ENCODE peak calls at places on chromosomes 12 and 14, in ten cellular contexts. F is GM23248; L is effector memory CD4-positive, alpha-beta T cell; Z is esophagus muscularis mucosa; C is cardiac muscle cell; V is mesendoderm; S is K562; N is left ventricle myocardium inferior; K is CD8-positive, alpha-beta T cell; Y is endodermal cell. T is an unnamed sample.

GRCh38 chr12:124917841-124918621 is 3.6 kb upstream of the UBC start:
- DNase-seq in F (peak; percentile 56), L (no peak), Z (no peak), C (no peak), V (peak; percentile 36), S (no peak), N (no peak), K (no peak), Y (peak; percentile 67), T (no peak)

GRCh38 chr12:93031028-93031427 is 101.9 kb upstream of the EEA1 start:
- DNase-seq in F (no peak), L (no peak), Z (no peak), C (no peak), V (no peak), S (no peak), N (no peak), K (no peak), Y (no peak), T (no peak)

GRCh38 chr14:104177411-104177810 is 39.0 kb downstream of the KIF26A start:
- DNase-seq in F (no peak), L (no peak), Z (no peak), C (no peak), V (no peak), S (peak; percentile 13), N (no peak), K (no peak), Y (no peak), T (no peak)

GRCh38 chr12:11658796-11659195 is 9.3 kb downstream of the ETV6 start:
- DNase-seq in F (peak; percentile 85), L (no peak), Z (no peak), C (peak; percentile 42), V (no peak), S (no peak), N (no peak), K (no peak), Y (peak; percentile 24), T (no peak)

GRCh38 chr14:103578401-103579075 is 15.8 kb downstream of the COA8 start:
- DNase-seq in F (no peak), L (no peak), Z (no peak), C (no peak), V (no peak), S (no peak), N (no peak), K (no peak), Y (no peak), T (no peak)

GRCh38 chr12:14621821-14622220 is 54.1 kb upstream of the PLBD1 start:
- DNase-seq in F (no peak), L (no peak), Z (no peak), C (no peak), V (no peak), S (no peak), N (no peak), K (no peak), Y (no peak), T (no peak)

GRCh38 chr12:122894173-122895121 is 1.5 kb downstream of the VPS37B start:
- DNase-seq in F (peak; percentile 24), L (peak; percentile 13), Z (no peak), C (no peak), V (peak; percentile 56), S (no peak), N (no peak), K (no peak), Y (no peak), T (peak; percentile 68)

GRCh38 chr12:12507121-12507520 is 55.5 kb downstream of the DUSP16 start:
- DNase-seq in F (no peak), L (no peak), Z (no peak), C (no peak), V (no peak), S (no peak), N (no peak), K (no peak), Y (no peak), T (no peak)

GRCh38 chr12:42343721-42344120 is 17.8 kb downstream of the PPHLN1 start:
- DNase-seq in F (no peak), L (no peak), Z (no peak), C (no peak), V (no peak), S (no peak), N (no peak), K (no peak), Y (no peak), T (no peak)

GRCh38 chr14:93133476-93133875 is 17.8 kb upstream of the ITPK1 start:
- DNase-seq in F (peak; percentile 91), L (no peak), Z (no peak), C (peak; percentile 91), V (no peak), S (no peak), N (no peak), K (no peak), Y (no peak), T (no peak)

GRCh38 chr12:70002912-70003255 is 177.9 kb downstream of the MYRFL start:
- DNase-seq in F (no peak), L (no peak), Z (no peak), C (no peak), V (no peak), S (no peak), N (no peak), K (no peak), Y (no peak), T (no peak)

GRCh38 chr12:106062693-106063092 is 76.1 kb downstream of the NUAK1 start:
- DNase-seq in F (no peak), L (no peak), Z (peak; percentile 75), C (no peak), V (peak; percentile 50), S (no peak), N (no peak), K (no peak), Y (no peak), T (no peak)

GRCh38 chr12:95623554-95624170 is 72.4 kb upstream of the USP44 start:
- DNase-seq in F (peak; percentile 89), L (no peak), Z (no peak), C (peak; percentile 93), V (peak; percentile 98), S (peak; percentile 63), N (peak; percentile 66), K (no peak), Y (peak; percentile 98), T (peak; percentile 76)

GRCh38 chr14:70292716-70293115 is 66.8 kb downstream of the COX16 start:
- DNase-seq in F (no peak), L (no peak), Z (no peak), C (no peak), V (no peak), S (no peak), N (no peak), K (no peak), Y (no peak), T (no peak)

GRCh38 chr14:98189077-98189476 is 1082.9 kb downstream of the BCL11B start:
- DNase-seq in F (no peak), L (no peak), Z (no peak), C (no peak), V (no peak), S (no peak), N (no peak), K (no peak), Y (no peak), T (no peak)

GRCh38 chr14:98186140-98186539 is 1085.9 kb downstream of the BCL11B start:
- DNase-seq in F (no peak), L (no peak), Z (no peak), C (no peak), V (no peak), S (no peak), N (no peak), K (no peak), Y (no peak), T (no peak)

GRCh38 chr14:98187302-98187701 is 1084.7 kb downstream of the BCL11B start:
- DNase-seq in F (no peak), L (no peak), Z (no peak), C (no peak), V (no peak), S (no peak), N (no peak), K (no peak), Y (no peak), T (no peak)

GRCh38 chr14:98189944-98190343 is 1082.1 kb downstream of the BCL11B start:
- DNase-seq in F (no peak), L (no peak), Z (no peak), C (no peak), V (no peak), S (no peak), N (no peak), K (no peak), Y (no peak), T (no peak)

GRCh38 chr14:98189521-98189920 is 1082.5 kb downstream of the BCL11B start:
- DNase-seq in F (no peak), L (peak; percentile 12), Z (no peak), C (no peak), V (no peak), S (no peak), N (no peak), K (peak; percentile 58), Y (no peak), T (no peak)
- H3K4me1 ChIP-seq in F (no peaks in the 10 kb centered on the region), L (peaks cover 80% of the 10 kb centered on the region), Z (no peaks in the 10 kb centered on the region), C (no peaks in the 10 kb centered on the region), V (no peaks in the 10 kb centered on the region), S (no peaks in the 10 kb centered on the region), N (no peaks in the 10 kb centered on the region), K (peaks cover 99% of the 10 kb centered on the region), Y (no peaks in the 10 kb centered on the region), T (no peaks in the 10 kb centered on the region)

DNA sequence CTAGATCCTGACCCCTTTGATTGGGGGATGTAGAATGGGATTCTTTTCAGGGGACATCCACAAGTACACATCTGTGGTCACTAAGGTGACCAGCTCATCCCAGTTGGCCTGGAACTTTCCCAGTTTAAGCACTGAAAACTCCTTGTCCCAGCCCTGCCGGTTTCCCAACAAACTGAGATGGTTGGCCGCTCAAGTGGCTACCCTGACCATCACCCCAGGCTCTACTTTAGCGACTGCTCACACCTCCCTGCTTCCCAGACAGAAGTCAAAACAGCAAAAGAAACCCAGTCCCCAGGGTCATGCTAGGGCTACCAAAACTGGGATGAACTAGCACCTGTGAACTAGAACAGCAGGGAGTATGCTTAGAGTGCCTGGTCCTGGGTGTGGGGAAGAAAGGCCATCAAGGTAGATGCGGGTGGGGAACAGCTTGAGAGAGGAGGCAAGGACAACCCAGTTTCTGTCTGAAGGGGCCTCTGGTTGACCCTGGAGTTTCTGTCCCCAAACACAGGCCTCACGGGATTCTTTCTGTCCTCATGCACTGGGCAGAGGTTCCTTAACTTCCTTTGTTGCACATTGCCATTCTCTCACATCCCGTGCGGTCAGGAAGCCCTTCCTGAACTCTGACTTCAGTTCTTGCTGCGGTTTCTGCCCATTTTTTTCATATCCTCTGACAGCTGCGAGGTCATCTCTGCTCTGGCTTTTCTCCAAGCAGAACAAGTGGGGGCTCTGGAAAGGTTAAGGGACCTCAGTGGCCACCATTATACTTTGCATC is 1.6 kb downstream of the LTB4R start:
- DNase-seq in F (no peak), L (no peak), Z (no peak), C (peak; percentile 49), V (no peak), S (no peak), N (no peak), K (peak; percentile 41), Y (no peak), T (no peak)
- H3K4me1 ChIP-seq in F (peaks cover 28% of the 10 kb centered on the region), L (peaks cover 65% of the 10 kb centered on the region), Z (peaks cover 52% of the 10 kb centered on the region), C (no peaks in the 10 kb centered on the region), V (peaks cover 12% of the 10 kb centered on the region), S (peaks cover 30% of the 10 kb centered on the region), N (peaks cover 96% of the 10 kb centered on the region), K (peaks cover 59% of the 10 kb centered on the region), Y (no peaks in the 10 kb centered on the region), T (peaks cover 34% of the 10 kb centered on the region)

GRCh38 chr12:52903285-52903854 is 1.5 kb downstream of the KRT8 start:
- DNase-seq in F (peak; percentile 82), L (peak; percentile 2), Z (no peak), C (peak; percentile 91), V (peak; percentile 91), S (peak; percentile 88), N (peak; percentile 76), K (peak; percentile 30), Y (peak; percentile 96), T (peak; percentile 89)
- H3K4me1 ChIP-seq in F (peaks cover 15% of the 10 kb centered on the region), L (peaks cover 4% of the 10 kb centered on the region), Z (peaks cover 79% of the 10 kb centered on the region), C (peaks cover 29% of the 10 kb centered on the region), V (peaks cover 14% of the 10 kb centered on the region), S (peaks cover 43% of the 10 kb centered on the region), N (peaks cover 11% of the 10 kb centered on the region), K (peaks cover 4% of the 10 kb centered on the region), Y (peaks cover 26% of the 10 kb centered on the region), T (no peaks in the 10 kb centered on the region)

GRCh38 chr14:68811161-68811560 is 18.3 kb upstream of the ZFP36L1 start:
- DNase-seq in F (no peak), L (no peak), Z (no peak), C (no peak), V (no peak), S (no peak), N (no peak), K (no peak), Y (no peak), T (no peak)
- H3K4me1 ChIP-seq in F (peaks cover 41% of the 10 kb centered on the region), L (peaks cover 41% of the 10 kb centered on the region), Z (peaks cover 85% of the 10 kb centered on the region), C (peaks cover 27% of the 10 kb centered on the region), V (peaks cover 19% of the 10 kb centered on the region), S (peaks cover 34% of the 10 kb centered on the region), N (peaks cover 58% of the 10 kb centered on the region), K (peaks cover 53% of the 10 kb centered on the region), Y (peaks cover 9% of the 10 kb centered on the region), T (peaks cover 48% of the 10 kb centered on the region)

T was measured in Peyer's patch.